ENCODE peak calls at places on chromosomes 3 and 15, in seven cellular contexts. I, J, G, C, N, A and L are unnamed samples.

GRCh38 chr3:10116138-10116460 is 624 bp downstream of the BRK1 start:
- DNase-seq in N (no peak), J (peak), I (peak), C (peak), A (no peak), G (no peak), L (no peak)

GRCh38 chr3:67215690-67216089 is 217.6 kb downstream of the KBTBD8 start:
- DNase-seq in J (no peak), A (no peak), I (no peak), C (no peak), G (peak), N (no peak), L (no peak)

GRCh38 chr3:71304684-71305083 is 278.8 kb downstream of the FOXP1 start:
- DNase-seq in I (peak), G (no peak), A (no peak), J (no peak), N (no peak), C (no peak), L (peak)

GRCh38 chr15:68318008-68318835 is 40.7 kb downstream of the FEM1B start:
- DNase-seq in J (no peak), I (no peak), A (no peak), C (no peak), G (no peak), N (no peak), L (no peak)

GRCh38 chr15:63112871-63113270 is 8.8 kb upstream of the LACTB start:
- DNase-seq in N (no peak), I (no peak), A (no peak), G (no peak), C (no peak), J (no peak), L (no peak)

GRCh38 chr3:45986303-45986982 is 9.2 kb downstream of the FYCO1 start:
- DNase-seq in C (peak), I (peak), N (no peak), G (no peak), A (no peak), J (no peak), L (peak)

GRCh38 chr3:196127308-196128040 is 45.6 kb upstream of the TFRC start:
- DNase-seq in A (no peak), N (no peak), G (no peak), C (peak), J (no peak), I (no peak), L (no peak)

GRCh38 chr15:43998607-43999006 is 171.8 kb downstream of the WDR76 start:
- DNase-seq in J (no peak), N (no peak), I (peak), G (no peak), A (peak), C (peak), L (no peak)

GRCh38 chr15:80703965-80704364 is 8.9 kb downstream of the ABHD17C start:
- DNase-seq in G (no peak), I (no peak), A (no peak), J (no peak), C (no peak), N (no peak), L (no peak)